ENCODE peak calls at places on chromosomes 3 and 15, in nine cellular contexts. H, B, P, O, T, I, C, G and A are unnamed samples.

GRCh38 chr3:151265866-151266265 is 12.5 kb downstream of the P2RY14 start:
- DNase-seq in H (no peak), B (peak), P (no peak), O (peak), T (no peak), I (no peak), C (peak), G (no peak), A (no peak)

GRCh38 chr3:135788978-135789377 is 176.6 kb upstream of the PPP2R3A start:
- DNase-seq in H (no peak), B (no peak), P (no peak), O (no peak), T (no peak), I (no peak), C (no peak), G (no peak), A (no peak)

GRCh38 chr3:126472277-126473006 is 3.2 kb downstream of the ZXDC start:
- DNase-seq in H (no peak), B (peak), P (peak), O (no peak), T (peak), I (peak), C (no peak), G (peak), A (peak)

GRCh38 chr3:101170047-101170771 is 150.2 kb downstream of the IMPG2 start:
- DNase-seq in H (no peak), B (no peak), P (no peak), O (no peak), T (peak), I (no peak), C (no peak), G (no peak), A (no peak)

GRCh38 chr15:34987182-34987488 is 952 bp downstream of the ZNF770 start:
- DNase-seq in H (no peak), B (no peak), P (no peak), O (no peak), T (no peak), I (no peak), C (no peak), G (no peak), A (no peak)

GRCh38 chr15:73922186-73923151 is 3.8 kb upstream of the LOXL1 start:
- DNase-seq in H (peak), B (no peak), P (no peak), O (peak), T (peak), I (no peak), C (peak), G (no peak), A (no peak)

GRCh38 chr15:70778258-70779076 is 15.1 kb upstream of the UACA start:
- DNase-seq in H (no peak), B (no peak), P (no peak), O (no peak), T (no peak), I (no peak), C (no peak), G (no peak), A (no peak)

GRCh38 chr3:94413721-94414106 is 350.9 kb downstream of the NSUN3 start:
- DNase-seq in H (no peak), B (no peak), P (peak), O (no peak), T (peak), I (no peak), C (no peak), G (no peak), A (no peak)

GRCh38 chr3:12695916-12696315 is 32.0 kb upstream of the RAF1 start:
- DNase-seq in H (no peak), B (no peak), P (no peak), O (no peak), T (no peak), I (no peak), C (no peak), G (no peak), A (no peak)

GRCh38 chr15:40500584-40501330 is 30.0 kb downstream of the CHST14 start:
- DNase-seq in H (no peak), B (no peak), P (peak), O (no peak), T (peak), I (no peak), C (no peak), G (no peak), A (no peak)

GRCh38 chr3:87426916-87427315 is 150.5 kb upstream of the POU1F1 start:
- DNase-seq in H (no peak), B (no peak), P (peak), O (no peak), T (peak), I (no peak), C (no peak), G (no peak), A (no peak)

GRCh38 chr15:64749167-64749566 is 26.2 kb downstream of the RBPMS2 start:
- DNase-seq in H (no peak), B (no peak), P (peak), O (no peak), T (peak), I (peak), C (no peak), G (no peak), A (no peak)

GRCh38 chr3:56207913-56208312 is 260.4 kb downstream of the ERC2 start:
- DNase-seq in H (no peak), B (no peak), P (peak), O (no peak), T (no peak), I (no peak), C (no peak), G (no peak), A (no peak)

GRCh38 chr15:77024273-77025065 is 29.5 kb downstream of the PSTPIP1 start:
- DNase-seq in H (peak), B (peak), P (peak), O (peak), T (no peak), I (no peak), C (peak), G (no peak), A (no peak)

GRCh38 chr15:41933771-41934170 is 38.6 kb downstream of the EHD4 start:
- DNase-seq in H (no peak), B (no peak), P (peak), O (peak), T (no peak), I (no peak), C (no peak), G (peak), A (no peak)

GRCh38 chr3:70038671-70039070 is 39.1 kb downstream of the SAMMSON start:
- DNase-seq in H (no peak), B (no peak), P (no peak), O (no peak), T (no peak), I (no peak), C (no peak), G (no peak), A (no peak)

GRCh38 chr15:67783303-67783702 is 42.0 kb upstream of the SKOR1 start:
- DNase-seq in H (no peak), B (peak), P (no peak), O (no peak), T (no peak), I (no peak), C (peak), G (no peak), A (no peak)

GRCh38 chr3:169146112-169146665 is 517.3 kb downstream of the MECOM start:
- DNase-seq in H (peak), B (no peak), P (peak), O (peak), T (peak), I (no peak), C (peak), G (no peak), A (no peak)

GRCh38 chr3:66499881-66500574 is 794 bp downstream of the LRIG1 start:
- DNase-seq in H (peak), B (peak), P (no peak), O (peak), T (no peak), I (no peak), C (peak), G (no peak), A (no peak)

GRCh38 chr15:88476635-88477038 is 9.1 kb downstream of the MRPS11 start:
- DNase-seq in H (peak), B (no peak), P (peak), O (peak), T (peak), I (no peak), C (peak), G (peak), A (no peak)

GRCh38 chr15:35603298-35603697 is 57.3 kb upstream of the DPH6 start:
- DNase-seq in H (no peak), B (no peak), P (peak), O (no peak), T (peak), I (no peak), C (no peak), G (no peak), A (no peak)

GRCh38 chr15:81303241-81304225 is 20.4 kb downstream of the STARD5 start:
- DNase-seq in H (no peak), B (peak), P (no peak), O (no peak), T (peak), I (no peak), C (no peak), G (no peak), A (no peak)

GRCh38 chr15:71532994-71533393 is 277.4 kb upstream of the NR2E3 start:
- DNase-seq in H (no peak), B (no peak), P (peak), O (no peak), T (peak), I (no peak), C (peak), G (peak), A (no peak)

GRCh38 chr15:36472672-36473071 is 106.8 kb upstream of the CDIN1 start:
- DNase-seq in H (no peak), B (no peak), P (no peak), O (no peak), T (no peak), I (no peak), C (no peak), G (no peak), A (no peak)

GRCh38 chr15:70783610-70784021 is 20.3 kb upstream of the UACA start:
- DNase-seq in H (no peak), B (no peak), P (no peak), O (no peak), T (no peak), I (no peak), C (no peak), G (no peak), A (peak)

GRCh38 chr3:179806177-179806576 is 153.3 kb downstream of the USP13 start:
- DNase-seq in H (no peak), B (no peak), P (peak), O (no peak), T (no peak), I (no peak), C (no peak), G (no peak), A (no peak)

GRCh38 chr15:85337398-85338074 is 42.9 kb upstream of the AKAP13 start:
- DNase-seq in H (no peak), B (no peak), P (no peak), O (peak), T (no peak), I (no peak), C (peak), G (no peak), A (no peak)

GRCh38 chr3:157103860-157104259 is 56.1 kb downstream of the CCNL1 start:
- DNase-seq in H (no peak), B (no peak), P (no peak), O (no peak), T (no peak), I (no peak), C (no peak), G (no peak), A (no peak)

GRCh38 chr15:69919816-69920215 is 177.9 kb downstream of the TLE3 start:
- DNase-seq in H (no peak), B (no peak), P (no peak), O (no peak), T (no peak), I (no peak), C (peak), G (no peak), A (no peak)

GRCh38 chr3:52236424-52236886 is 2.5 kb downstream of the TWF2 start:
- DNase-seq in H (no peak), B (no peak), P (no peak), O (peak), T (no peak), I (no peak), C (no peak), G (no peak), A (no peak)
- TF ChIP-seq CTCF in H (no peak), B (no peak), P (no peak), O (no peak), T (peak), I (no peak), C (peak), G (peak), A (no peak)

GRCh38 chr3:4886448-4886847 is 92.8 kb upstream of the BHLHE40 start:
- DNase-seq in H (no peak), B (no peak), P (no peak), O (no peak), T (no peak), I (no peak), C (no peak), G (no peak), A (no peak)
- H3K4me3 ChIP-seq in H (no peak), B (no peak), P (no peak), O (no peak), T (no peak), I (no peak), C (no peak), G (no peak), A (no peak)

DNA sequence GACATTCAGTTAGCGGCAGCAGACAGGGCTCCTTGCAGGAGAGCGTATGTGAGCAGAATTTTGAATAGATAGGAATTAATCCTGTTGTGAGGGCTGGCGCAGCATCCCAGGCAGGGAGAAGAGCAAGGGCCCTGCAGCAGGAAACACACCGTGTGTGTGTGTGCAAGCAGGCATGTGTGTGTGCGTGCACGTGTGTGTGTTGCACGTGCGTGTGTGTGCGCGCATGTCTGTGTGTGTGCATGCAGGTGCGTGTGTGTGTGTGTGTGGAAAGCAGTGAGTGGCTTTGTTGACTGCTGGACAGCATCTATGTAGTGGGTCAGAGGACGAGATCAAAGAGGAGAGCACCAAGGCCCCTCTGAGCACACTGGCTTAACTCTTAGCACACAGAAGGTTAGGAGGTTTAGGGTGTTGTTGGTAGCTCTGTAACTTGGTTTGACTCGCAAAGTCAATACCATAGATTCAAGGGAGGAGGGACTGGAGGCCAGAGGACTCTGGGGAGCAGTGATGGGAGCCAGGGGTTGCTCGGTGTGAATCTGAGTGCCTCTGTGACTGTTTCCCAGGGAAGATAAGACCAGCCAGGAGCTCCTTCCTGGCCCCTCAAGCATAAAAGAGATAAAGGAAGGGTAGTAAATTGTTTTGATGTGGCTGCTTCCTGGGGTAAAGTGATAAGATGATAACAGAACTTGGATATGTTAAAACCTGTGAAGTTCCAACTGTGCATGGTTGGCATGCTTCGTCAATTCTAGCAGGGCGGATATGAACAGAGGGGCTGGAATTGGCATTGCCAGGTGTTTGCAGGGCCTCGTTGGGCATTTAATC is 639.6 kb downstream of the NR2F2 start:
- DNase-seq in H (no peak), B (no peak), P (no peak), O (no peak), T (no peak), I (no peak), C (peak), G (no peak), A (no peak)
- TF ChIP-seq CTCF in H (no peak), B (no peak), P (no peak), O (no peak), T (no peak), I (no peak), C (no peak), G (no peak), A (no peak)

DNA sequence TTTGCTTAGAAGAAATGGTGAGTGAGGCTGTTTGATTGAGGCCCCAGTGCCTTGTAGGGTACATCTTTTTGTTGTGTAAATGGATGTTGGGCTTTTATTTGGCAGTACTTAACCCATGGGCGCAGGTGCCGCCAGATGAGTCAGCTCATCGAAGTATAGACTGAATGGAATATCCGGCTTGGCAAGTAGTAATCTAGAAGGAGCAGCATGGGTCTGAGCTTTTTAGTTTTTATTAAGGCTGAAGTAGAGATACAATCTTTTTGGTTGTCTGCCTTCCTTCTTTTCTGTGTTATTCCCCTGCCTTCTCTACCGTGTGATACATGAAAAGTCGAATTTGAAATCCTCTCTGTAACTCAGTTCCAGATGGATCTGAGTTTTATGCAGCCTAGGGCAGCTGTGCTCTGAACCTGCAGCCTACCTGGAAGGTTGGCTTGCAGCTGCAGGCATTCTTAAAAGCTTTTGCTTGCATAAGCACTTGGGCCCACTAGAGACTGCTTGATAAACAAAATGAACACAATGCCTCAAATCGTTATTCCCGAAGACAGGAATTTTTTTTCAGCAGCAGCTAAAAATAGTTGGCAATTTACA is 177.6 kb upstream of the CGNL1 start:
- DNase-seq in H (no peak), B (no peak), P (no peak), O (no peak), T (no peak), I (no peak), C (peak), G (no peak), A (no peak)
- H3K4me3 ChIP-seq in H (no peak), B (no peak), P (no peak), O (no peak), T (no peak), I (no peak), C (no peak), G (no peak), A (no peak)

DNA sequence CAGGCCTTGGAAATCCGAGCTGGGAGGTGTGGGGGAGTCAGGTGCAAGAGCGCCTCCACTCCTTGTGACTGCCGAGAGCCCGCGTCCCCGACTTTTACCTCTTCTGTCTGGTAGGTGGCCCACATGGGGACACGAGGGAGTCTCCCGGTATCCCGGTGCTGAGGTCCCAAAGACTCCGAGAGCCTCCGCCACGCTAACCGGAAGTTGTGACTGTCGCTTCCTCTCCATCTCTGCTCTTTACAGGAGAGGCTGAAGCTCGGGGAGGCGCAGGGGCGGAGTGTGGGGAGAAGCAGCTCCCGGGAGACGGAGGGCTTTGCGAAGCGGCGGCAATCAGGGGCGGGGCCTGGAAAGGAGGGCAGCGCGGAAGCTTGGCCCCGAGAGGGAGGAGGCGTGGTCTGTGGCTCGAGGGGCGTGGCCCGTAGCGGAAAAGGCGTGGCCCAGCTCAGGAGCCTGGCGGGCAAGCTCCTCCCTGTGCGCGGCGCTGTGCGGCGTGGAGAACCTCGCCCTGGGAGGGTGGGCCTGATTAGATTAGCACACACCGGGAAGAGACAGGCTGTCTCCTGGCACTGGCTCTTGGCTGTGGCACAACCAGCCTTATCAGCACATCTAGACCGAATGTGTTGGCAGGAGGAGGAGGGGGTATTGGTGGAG is 143.9 kb downstream of the GABRB3 start:
- DNase-seq in H (peak), B (no peak), P (peak), O (peak), T (no peak), I (no peak), C (peak), G (no peak), A (no peak)
- TF ChIP-seq CTCF in H (no peak), B (no peak), P (no peak), O (no peak), T (no peak), I (no peak), C (no peak), G (no peak), A (no peak)

GRCh38 chr15:33124275-33124674 is 70.2 kb downstream of the FMN1 start:
- DNase-seq in H (no peak), B (no peak), P (no peak), O (no peak), T (no peak), I (no peak), C (no peak), G (no peak), A (no peak)

GRCh38 chr15:33115191-33115861 is 79.2 kb downstream of the FMN1 start:
- DNase-seq in H (no peak), B (no peak), P (no peak), O (no peak), T (no peak), I (no peak), C (no peak), G (no peak), A (no peak)

GRCh38 chr15:33119263-33119662 is 75.3 kb downstream of the FMN1 start:
- DNase-seq in H (no peak), B (no peak), P (no peak), O (no peak), T (no peak), I (no peak), C (no peak), G (no peak), A (no peak)

GRCh38 chr15:33116218-33116617 is 78.3 kb downstream of the FMN1 start:
- DNase-seq in H (no peak), B (no peak), P (no peak), O (no peak), T (no peak), I (no peak), C (no peak), G (no peak), A (no peak)

GRCh38 chr15:33119865-33120264 is 74.6 kb downstream of the FMN1 start:
- DNase-seq in H (no peak), B (no peak), P (no peak), O (no peak), T (no peak), I (no peak), C (no peak), G (no peak), A (no peak)
- H3K4me3 ChIP-seq in H (no peak), B (no peak), P (no peak), O (no peak), T (no peak), I (no peak), C (no peak), G (no peak), A (no peak)

GRCh38 chr15:45522179-45522930 is at the start of gene SLC30A4:
- DNase-seq in H (peak), B (peak), P (peak), O (peak), T (peak), I (peak), C (peak), G (no peak), A (no peak)
- TF ChIP-seq CTCF in H (peak), B (peak), P (peak), O (peak), T (peak), I (peak), C (peak), G (peak), A (peak)

GRCh38 chr3:137763594-137763938 is 549 bp upstream of the SOX14 start:
- DNase-seq in H (no peak), B (no peak), P (no peak), O (no peak), T (no peak), I (no peak), C (peak), G (no peak), A (no peak)
- H3K4me3 ChIP-seq in H (no peak), B (peak), P (no peak), O (peak), T (no peak), I (peak), C (peak), G (no peak), A (no peak)

GRCh38 chr3:57436195-57436761 is 107.9 kb downstream of the DNAH12 start:
- DNase-seq in H (no peak), B (no peak), P (no peak), O (no peak), T (no peak), I (no peak), C (no peak), G (no peak), A (no peak)

DNA sequence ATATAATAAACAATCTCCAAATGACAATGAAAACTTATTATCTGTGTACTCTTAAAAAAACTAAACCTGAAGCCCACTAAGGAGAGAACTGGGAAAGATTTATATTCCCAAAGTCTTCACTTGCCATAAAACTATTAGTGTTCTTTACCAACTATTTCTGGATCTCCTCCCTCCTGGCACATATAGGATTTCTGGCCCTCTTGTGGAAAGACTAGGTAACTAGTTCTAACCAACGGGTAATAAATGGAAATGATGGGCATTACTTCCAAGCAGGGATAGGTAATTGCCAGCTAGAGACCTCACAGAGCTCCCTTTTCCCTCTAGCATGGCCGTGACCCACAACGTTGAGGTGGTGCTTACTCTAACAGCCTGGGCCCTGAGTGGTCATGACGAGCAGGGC is 110.1 kb downstream of the DNAH12 start:
- DNase-seq in H (no peak), B (no peak), P (peak), O (no peak), T (peak), I (no peak), C (no peak), G (peak), A (peak)
- TF ChIP-seq CTCF in H (no peak), B (peak), P (peak), O (no peak), T (peak), I (peak), C (peak), G (peak), A (peak)